ENCODE peak calls at places on chromosomes 4 and X, in six cellular contexts. One of them, this sample, is unnamed.

GRCh38 chr4:70739496-70740337 is 18.0 kb downstream of the RUFY3 start:
- DNase-seq in cardiac muscle cell: no peak
- DNase-seq in heart right ventricle: no peak
- DNase-seq in psoas muscle: no peak
- DNase-seq in GM23338: peak
- DNase-seq in tibial nerve: no peak
- DNase-seq in this sample: no peak

GRCh38 chrX:82466994-82467393 is 1041.1 kb upstream of the POU3F4 start:
- DNase-seq in cardiac muscle cell: no peak
- DNase-seq in heart right ventricle: no peak
- DNase-seq in psoas muscle: no peak
- DNase-seq in GM23338: no peak
- DNase-seq in tibial nerve: no peak
- DNase-seq in this sample: no peak

GRCh38 chrX:45731448-45731847 is 530.8 kb upstream of the DIPK2B start:
- DNase-seq in cardiac muscle cell: no peak
- DNase-seq in heart right ventricle: no peak
- DNase-seq in psoas muscle: no peak
- DNase-seq in GM23338: no peak
- DNase-seq in tibial nerve: no peak
- DNase-seq in this sample: no peak

GRCh38 chr4:99927566-99927965 is 18.9 kb downstream of the DNAJB14 start:
- DNase-seq in cardiac muscle cell: no peak
- DNase-seq in heart right ventricle: no peak
- DNase-seq in psoas muscle: no peak
- DNase-seq in GM23338: no peak
- DNase-seq in tibial nerve: no peak
- DNase-seq in this sample: no peak

GRCh38 chr4:10108818-10109783 is 7.5 kb downstream of the WDR1 start:
- DNase-seq in cardiac muscle cell: no peak
- DNase-seq in heart right ventricle: no peak
- DNase-seq in psoas muscle: no peak
- DNase-seq in GM23338: no peak
- DNase-seq in tibial nerve: no peak
- DNase-seq in this sample: no peak

GRCh38 chrX:56233100-56233499 is 944 bp downstream of the KLF8 start:
- DNase-seq in cardiac muscle cell: peak
- DNase-seq in heart right ventricle: no peak
- DNase-seq in psoas muscle: peak
- DNase-seq in GM23338: peak
- DNase-seq in tibial nerve: no peak
- DNase-seq in this sample: no peak

GRCh38 chr4:56976878-56977320 is 507 bp downstream of the NOA1 start:
- DNase-seq in cardiac muscle cell: peak
- DNase-seq in heart right ventricle: peak
- DNase-seq in psoas muscle: no peak
- DNase-seq in GM23338: peak
- DNase-seq in tibial nerve: no peak
- DNase-seq in this sample: peak

GRCh38 chrX:147923605-147924004 is 11.9 kb downstream of the FMR1 start:
- DNase-seq in cardiac muscle cell: no peak
- DNase-seq in heart right ventricle: no peak
- DNase-seq in psoas muscle: no peak
- DNase-seq in GM23338: no peak
- DNase-seq in tibial nerve: no peak
- DNase-seq in this sample: no peak

GRCh38 chr4:129233691-129234090 is 137.7 kb downstream of the C4orf33 start:
- DNase-seq in cardiac muscle cell: no peak
- DNase-seq in heart right ventricle: no peak
- DNase-seq in psoas muscle: no peak
- DNase-seq in GM23338: no peak
- DNase-seq in tibial nerve: no peak
- DNase-seq in this sample: no peak

GRCh38 chr4:16897991-16898827 is at the start of gene LDB2:
- DNase-seq in cardiac muscle cell: peak
- DNase-seq in heart right ventricle: peak
- DNase-seq in psoas muscle: peak
- DNase-seq in GM23338: peak
- DNase-seq in tibial nerve: peak
- DNase-seq in this sample: no peak

GRCh38 chr4:13368262-13368661 is 115.9 kb downstream of the RAB28 start:
- DNase-seq in cardiac muscle cell: no peak
- DNase-seq in heart right ventricle: no peak
- DNase-seq in psoas muscle: no peak
- DNase-seq in GM23338: no peak
- DNase-seq in tibial nerve: no peak
- DNase-seq in this sample: no peak

GRCh38 chr4:4870493-4871266 is 11.2 kb downstream of the MSX1 start:
- DNase-seq in cardiac muscle cell: no peak
- DNase-seq in heart right ventricle: no peak
- DNase-seq in psoas muscle: no peak
- DNase-seq in GM23338: no peak
- DNase-seq in tibial nerve: no peak
- DNase-seq in this sample: no peak

GRCh38 chrX:110015915-110016314 is 13.0 kb downstream of the TMEM164 start:
- DNase-seq in cardiac muscle cell: no peak
- DNase-seq in heart right ventricle: no peak
- DNase-seq in psoas muscle: no peak
- DNase-seq in GM23338: no peak
- DNase-seq in tibial nerve: no peak
- DNase-seq in this sample: no peak

GRCh38 chr4:128282516-128282915 is 5.1 kb downstream of the PGRMC2 start:
- DNase-seq in cardiac muscle cell: no peak
- DNase-seq in heart right ventricle: no peak
- DNase-seq in psoas muscle: no peak
- DNase-seq in GM23338: no peak
- DNase-seq in tibial nerve: no peak
- DNase-seq in this sample: no peak

GRCh38 chr4:118367872-118368271 is 15.1 kb upstream of the PRSS12 start:
- DNase-seq in cardiac muscle cell: no peak
- DNase-seq in heart right ventricle: no peak
- DNase-seq in psoas muscle: no peak
- DNase-seq in GM23338: no peak
- DNase-seq in tibial nerve: no peak
- DNase-seq in this sample: no peak

GRCh38 chr4:183636488-183636887 is 22.5 kb downstream of the RWDD4 start:
- DNase-seq in cardiac muscle cell: no peak
- DNase-seq in heart right ventricle: no peak
- DNase-seq in psoas muscle: no peak
- DNase-seq in GM23338: peak
- DNase-seq in tibial nerve: no peak
- DNase-seq in this sample: no peak

GRCh38 chr4:74039065-74039763 is 725 bp upstream of the CXCL3 start:
- DNase-seq in cardiac muscle cell: no peak
- DNase-seq in heart right ventricle: no peak
- DNase-seq in psoas muscle: no peak
- DNase-seq in GM23338: no peak
- DNase-seq in tibial nerve: no peak
- DNase-seq in this sample: no peak

GRCh38 chr4:55237839-55238238 is 108.2 kb upstream of the SRD5A3 start:
- DNase-seq in cardiac muscle cell: no peak
- DNase-seq in heart right ventricle: no peak
- DNase-seq in psoas muscle: no peak
- DNase-seq in GM23338: no peak
- DNase-seq in tibial nerve: no peak
- DNase-seq in this sample: no peak

GRCh38 chr4:20992002-20992401 is 291.7 kb downstream of the PACRGL start:
- DNase-seq in cardiac muscle cell: no peak
- DNase-seq in heart right ventricle: no peak
- DNase-seq in psoas muscle: no peak
- DNase-seq in GM23338: no peak
- DNase-seq in tibial nerve: no peak
- DNase-seq in this sample: no peak

GRCh38 chr4:74682567-74683359 is 111.6 kb downstream of the BTC start:
- DNase-seq in cardiac muscle cell: peak
- DNase-seq in heart right ventricle: no peak
- DNase-seq in psoas muscle: no peak
- DNase-seq in GM23338: peak
- DNase-seq in tibial nerve: no peak
- DNase-seq in this sample: no peak

GRCh38 chrX:109774706-109775105 is 41.6 kb upstream of the ACSL4 start:
- DNase-seq in cardiac muscle cell: no peak
- DNase-seq in heart right ventricle: no peak
- DNase-seq in psoas muscle: no peak
- DNase-seq in GM23338: peak
- DNase-seq in tibial nerve: no peak
- DNase-seq in this sample: no peak

GRCh38 chr4:107304699-107305286 is 268.7 kb upstream of the DKK2 start:
- DNase-seq in cardiac muscle cell: peak
- DNase-seq in heart right ventricle: no peak
- DNase-seq in psoas muscle: no peak
- DNase-seq in GM23338: no peak
- DNase-seq in tibial nerve: no peak
- DNase-seq in this sample: peak

GRCh38 chrX:17553451-17553850 is 178.5 kb downstream of the NHS start:
- DNase-seq in cardiac muscle cell: no peak
- DNase-seq in heart right ventricle: no peak
- DNase-seq in psoas muscle: no peak
- DNase-seq in GM23338: peak
- DNase-seq in tibial nerve: no peak
- DNase-seq in this sample: no peak

GRCh38 chr4:75126058-75126457 is 193.1 kb downstream of the PARM1 start:
- DNase-seq in cardiac muscle cell: no peak
- DNase-seq in heart right ventricle: no peak
- DNase-seq in psoas muscle: no peak
- DNase-seq in GM23338: no peak
- DNase-seq in tibial nerve: no peak
- DNase-seq in this sample: no peak

GRCh38 chrX:100649550-100650356 is 5.8 kb downstream of the SRPX2 start:
- DNase-seq in cardiac muscle cell: peak
- DNase-seq in heart right ventricle: peak
- DNase-seq in psoas muscle: peak
- DNase-seq in GM23338: no peak
- DNase-seq in tibial nerve: peak
- DNase-seq in this sample: peak

GRCh38 chr4:38177792-38178665 is 217.8 kb downstream of the PTTG2 start:
- DNase-seq in cardiac muscle cell: no peak
- DNase-seq in heart right ventricle: peak
- DNase-seq in psoas muscle: peak
- DNase-seq in GM23338: no peak
- DNase-seq in tibial nerve: peak
- DNase-seq in this sample: no peak

DNA sequence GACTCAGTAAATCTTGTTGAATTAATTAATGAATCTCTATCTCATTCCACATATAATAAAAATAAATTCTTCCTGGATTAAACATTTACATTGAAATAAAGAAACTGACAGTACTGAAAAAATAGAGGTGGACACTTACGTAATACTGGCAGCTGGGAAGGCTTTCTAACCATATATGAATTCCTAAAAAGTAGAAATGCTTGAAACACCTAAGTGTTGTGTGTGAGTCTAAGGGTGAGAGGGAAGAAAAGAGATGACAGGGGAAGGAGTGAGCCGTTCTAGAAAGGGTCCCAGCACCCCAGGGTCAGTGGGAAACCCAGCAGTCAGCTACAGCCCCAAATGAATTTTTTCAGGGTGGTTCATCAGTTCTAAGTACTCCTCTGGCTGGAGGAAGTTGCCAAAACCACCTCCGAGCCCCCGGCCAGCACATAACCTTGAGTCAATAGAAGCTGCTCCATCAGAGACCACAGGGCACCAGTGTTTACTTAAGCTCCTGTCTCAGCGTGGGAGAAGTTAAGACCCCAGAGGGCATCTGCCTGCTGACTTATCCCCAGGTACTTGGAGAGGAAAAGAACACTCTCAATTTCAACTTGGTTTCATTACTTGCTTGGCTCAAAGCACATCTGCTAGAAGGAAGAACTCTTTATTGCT is 18.3 kb downstream of the GAB3 start:
- DNase-seq in cardiac muscle cell: no peak
- DNase-seq in heart right ventricle: no peak
- DNase-seq in psoas muscle: no peak
- DNase-seq in GM23338: no peak
- DNase-seq in tibial nerve: no peak
- DNase-seq in this sample: no peak
- H3K4me3 ChIP-seq in cardiac muscle cell: no peak
- H3K4me3 ChIP-seq in heart right ventricle: no peak
- H3K4me3 ChIP-seq in psoas muscle: no peak
- H3K4me3 ChIP-seq in GM23338: no peak
- H3K4me3 ChIP-seq in tibial nerve: no peak
- H3K4me3 ChIP-seq in this sample: no peak

DNA sequence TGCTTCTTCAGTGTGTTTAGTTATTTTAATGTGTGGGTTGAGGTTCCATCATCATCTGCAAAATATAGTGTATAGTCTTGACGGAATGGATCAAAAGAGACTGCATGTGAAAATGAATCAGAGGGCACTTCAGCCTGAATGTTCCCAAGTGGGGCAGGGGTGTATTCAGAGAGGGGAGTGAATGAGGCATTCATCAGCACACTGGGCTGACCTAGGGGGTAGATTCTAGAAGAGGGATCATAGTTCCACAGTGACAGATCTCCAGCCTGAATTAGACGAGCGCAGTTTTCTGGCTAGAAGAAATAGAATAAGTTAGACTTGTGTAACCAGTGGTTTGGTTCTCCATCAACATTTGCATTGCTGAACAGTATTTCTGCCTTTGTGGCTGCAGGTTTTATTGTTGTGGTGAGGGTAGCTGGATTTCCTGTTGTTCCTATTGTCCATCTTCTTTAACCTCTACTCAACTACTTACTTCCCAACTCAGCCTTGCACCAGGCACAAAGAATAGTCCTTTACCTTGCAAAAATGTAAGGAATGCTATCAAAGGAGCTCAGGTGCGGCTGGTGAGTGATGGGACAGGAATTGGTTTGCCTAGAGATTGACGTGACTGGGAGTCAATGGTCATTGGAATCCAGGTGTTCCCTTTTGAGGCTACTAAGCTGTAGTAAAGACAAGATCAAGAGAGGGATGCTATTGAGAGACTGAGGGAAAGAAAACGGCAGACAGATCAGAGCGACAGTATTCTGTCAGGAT is 50.9 kb downstream of the NAP1L5 start:
- DNase-seq in cardiac muscle cell: no peak
- DNase-seq in heart right ventricle: no peak
- DNase-seq in psoas muscle: no peak
- DNase-seq in GM23338: peak
- DNase-seq in tibial nerve: no peak
- DNase-seq in this sample: no peak
- H3K27ac ChIP-seq in cardiac muscle cell: no peak
- H3K27ac ChIP-seq in heart right ventricle: no peak
- H3K27ac ChIP-seq in psoas muscle: no peak
- H3K27ac ChIP-seq in GM23338: peak
- H3K27ac ChIP-seq in tibial nerve: no peak
- H3K27ac ChIP-seq in this sample: no peak

DNA sequence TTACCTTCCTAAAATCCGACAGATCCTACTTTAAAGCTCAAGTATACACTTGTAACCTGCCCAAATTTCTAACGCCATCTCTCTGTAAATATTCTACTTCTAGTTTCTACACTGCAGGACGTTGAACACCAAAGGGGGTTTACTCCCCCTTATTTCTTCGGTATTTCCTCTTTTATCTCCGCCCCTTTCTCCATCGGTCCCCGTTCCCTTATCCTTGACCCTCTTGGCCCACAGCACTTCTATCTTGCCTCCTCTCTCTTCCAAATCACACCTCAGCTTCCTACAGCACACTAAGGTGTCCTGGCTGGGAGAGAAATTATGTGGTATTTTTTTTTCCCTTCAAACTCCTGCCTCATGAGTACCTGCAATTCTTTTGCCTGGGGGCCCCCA is 728 bp downstream of the ZMAT1 start:
- DNase-seq in cardiac muscle cell: no peak
- DNase-seq in heart right ventricle: no peak
- DNase-seq in psoas muscle: no peak
- DNase-seq in GM23338: peak
- DNase-seq in tibial nerve: no peak
- DNase-seq in this sample: no peak
- H3K4me3 ChIP-seq in cardiac muscle cell: peak
- H3K4me3 ChIP-seq in heart right ventricle: peak
- H3K4me3 ChIP-seq in psoas muscle: peak
- H3K4me3 ChIP-seq in GM23338: peak
- H3K4me3 ChIP-seq in tibial nerve: peak
- H3K4me3 ChIP-seq in this sample: peak

GRCh38 chrX:111376897-111377601 is 34.9 kb downstream of the DCX start:
- DNase-seq in cardiac muscle cell: peak
- DNase-seq in heart right ventricle: no peak
- DNase-seq in psoas muscle: no peak
- DNase-seq in GM23338: peak
- DNase-seq in tibial nerve: no peak
- DNase-seq in this sample: no peak
- H3K27ac ChIP-seq in cardiac muscle cell: no peak
- H3K27ac ChIP-seq in heart right ventricle: no peak
- H3K27ac ChIP-seq in psoas muscle: no peak
- H3K27ac ChIP-seq in GM23338: no peak
- H3K27ac ChIP-seq in tibial nerve: no peak
- H3K27ac ChIP-seq in this sample: no peak